ENCODE peak calls at places on chromosome 6, in four cellular contexts. W is K562, P is HepG2, U is GM12878. T is an unnamed sample.

GRCh38 chr6:137044366-137045220 is at the start of gene IL20RA:
- DNase-seq in W (no peak), P (no peak), U (no peak), T (peak; percentile 87)

GRCh38 chr6:33728438-33728837 is 16.9 kb upstream of the UQCC2 start:
- DNase-seq in W (no peak), P (no peak), U (no peak), T (no peak)

GRCh38 chr6:31246051-31246495 is 25.8 kb downstream of the HLA-C start:
- DNase-seq in W (no peak), P (peak; percentile 68), U (no peak), T (no peak)

GRCh38 chr6:82013561-82014275 is 233.8 kb downstream of the IBTK start:
- DNase-seq in W (no peak), P (peak; percentile 34), U (no peak), T (no peak)

GRCh38 chr6:27495386-27496135 is 22.7 kb upstream of the ZNF184 start:
- DNase-seq in W (peak; percentile 68), P (peak; percentile 80), U (peak; percentile 64), T (peak; percentile 38)

GRCh38 chr6:170128811-170129681 is 161.8 kb downstream of the DLL1 start:
- DNase-seq in W (no peak), P (no peak), U (no peak), T (no peak)

GRCh38 chr6:80531676-80532619 is 425.5 kb downstream of the BCKDHB start:
- DNase-seq in W (no peak), P (no peak), U (no peak), T (no peak)

GRCh38 chr6:39444479-39445019 is 122.0 kb upstream of the KCNK16 start:
- DNase-seq in W (no peak), P (no peak), U (no peak), T (no peak)

GRCh38 chr6:163900570-163900969 is 486.1 kb downstream of the QKI start:
- DNase-seq in W (no peak), P (no peak), U (no peak), T (no peak)

GRCh38 chr6:134347916-134348805 is 30.2 kb upstream of the SGK1 start:
- DNase-seq in W (no peak), P (no peak), U (no peak), T (no peak)

GRCh38 chr6:112934433-112935327 is 587.5 kb downstream of the RFPL4B start:
- DNase-seq in W (no peak), P (no peak), U (no peak), T (no peak)

GRCh38 chr6:32814145-32814544 is 2.7 kb downstream of the HLA-DOB start:
- DNase-seq in W (no peak), P (no peak), U (no peak), T (no peak)

GRCh38 chr6:153108320-153108719 is 22.8 kb downstream of the RGS17 start:
- DNase-seq in W (no peak), P (no peak), U (no peak), T (peak; percentile 14)

GRCh38 chr6:25670208-25670607 is 18.2 kb downstream of the SCGN start:
- DNase-seq in W (no peak), P (peak; percentile 31), U (no peak), T (no peak)

GRCh38 chr6:163828038-163828790 is 413.7 kb downstream of the QKI start:
- DNase-seq in W (no peak), P (no peak), U (no peak), T (no peak)

GRCh38 chr6:5341845-5342244 is 80.5 kb downstream of the FARS2 start:
- DNase-seq in W (no peak), P (no peak), U (no peak), T (no peak)

GRCh38 chr6:143774347-143774746 is 68.8 kb upstream of the LTV1 start:
- DNase-seq in W (no peak), P (no peak), U (no peak), T (no peak)

GRCh38 chr6:163100259-163100658 is 314.3 kb upstream of the QKI start:
- DNase-seq in W (no peak), P (no peak), U (no peak), T (no peak)

GRCh38 chr6:18861182-18861581 is 474.0 kb downstream of the RNF144B start:
- DNase-seq in W (no peak), P (no peak), U (no peak), T (no peak)

GRCh38 chr6:16405349-16405865 is 167.0 kb downstream of the GMPR start:
- DNase-seq in W (no peak), P (no peak), U (no peak), T (no peak)

GRCh38 chr6:3270258-3270657 is 11.5 kb downstream of the PSMG4 start:
- DNase-seq in W (no peak), P (no peak), U (no peak), T (no peak)

GRCh38 chr6:84072452-84072997 is 39.0 kb downstream of the MRAP2 start:
- DNase-seq in W (no peak), P (no peak), U (no peak), T (no peak)

GRCh38 chr6:119598883-119599282 is 249.3 kb upstream of the MAN1A1 start:
- DNase-seq in W (no peak), P (no peak), U (no peak), T (no peak)

GRCh38 chr6:73586416-73586974 is 65.7 kb upstream of the EEF1A1 start:
- DNase-seq in W (no peak), P (no peak), U (peak; percentile 9), T (no peak)

GRCh38 chr6:36223706-36224105 is 27.2 kb downstream of the BRPF3 start:
- DNase-seq in W (no peak), P (no peak), U (no peak), T (no peak)

GRCh38 chr6:135586844-135587243 is 89.3 kb upstream of the AHI1 start:
- DNase-seq in W (no peak), P (no peak), U (peak; percentile 21), T (no peak)

GRCh38 chr6:134176283-134176975 is 124.0 kb upstream of the SLC2A12 start:
- DNase-seq in W (no peak), P (no peak), U (no peak), T (peak; percentile 56)

GRCh38 chr6:48087448-48087847 is 23.5 kb downstream of the PTCHD4 start:
- DNase-seq in W (no peak), P (no peak), U (no peak), T (no peak)

GRCh38 chr6:121847806-121848522 is 412.5 kb downstream of the GJA1 start:
- DNase-seq in W (no peak), P (no peak), U (no peak), T (no peak)

GRCh38 chr6:11428895-11429294 is 108.7 kb upstream of the TMEM170B start:
- DNase-seq in W (no peak), P (peak; percentile 80), U (peak; percentile 83), T (no peak)

GRCh38 chr6:98039876-98040605 is 757.0 kb upstream of the MMS22L start:
- DNase-seq in W (no peak), P (no peak), U (no peak), T (no peak)

GRCh38 chr6:29908341-29908662 is 34.0 kb upstream of the HLA-A start:
- DNase-seq in W (no peak), P (no peak), U (no peak), T (no peak)

GRCh38 chr6:162491637-162492036 is 235.9 kb downstream of the PRKN start:
- DNase-seq in W (no peak), P (no peak), U (no peak), T (no peak)

GRCh38 chr6:15308445-15309213 is 62.8 kb downstream of the JARID2 start:
- DNase-seq in W (no peak), P (no peak), U (no peak), T (peak; percentile 52)
- TF ChIP-seq EP300 in W (no peak), P (no peak), U (no peak), T (peak; percentile 59)

GRCh38 chr6:35139924-35140524 is 1.1 kb downstream of the TCP11 start:
- DNase-seq in W (peak; percentile 62), P (peak; percentile 64), U (peak; percentile 32), T (peak; percentile 70)
- TF ChIP-seq ZBTB33 in W (peak; percentile 19), P (no peak), U (no peak), T (no peak)

GRCh38 chr6:158624684-158625682 is 19.6 kb downstream of the DYNLT1 start:
- DNase-seq in W (no peak), P (no peak), U (no peak), T (no peak)
- TF ChIP-seq EP300 in W (no peak), P (no peak), U (no peak), T (no peak)

DNA sequence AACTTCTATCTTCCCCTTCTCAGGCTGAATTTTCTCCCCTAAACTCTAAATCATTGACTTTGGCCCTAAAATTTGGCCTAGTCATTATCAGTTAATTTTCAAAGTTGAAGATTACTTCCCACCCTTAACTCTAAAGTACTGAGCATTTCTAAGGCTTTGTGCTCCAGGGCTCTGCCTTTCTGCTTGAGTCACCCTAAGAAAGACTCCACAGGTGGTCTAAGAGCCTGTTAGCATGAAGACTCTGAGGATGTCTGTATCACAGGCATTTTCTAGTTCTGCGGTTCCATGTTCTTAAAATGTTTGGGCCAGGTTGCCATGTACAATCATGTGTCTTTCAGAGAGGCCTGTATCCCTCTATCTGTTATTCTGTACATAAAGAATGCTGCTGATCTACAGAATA is 808.1 kb upstream of the MANEA start:
- DNase-seq in W (no peak), P (no peak), U (no peak), T (no peak)
- TF ChIP-seq ZBTB33 in W (no peak), P (no peak), U (no peak), T (no peak)